ENCODE peak calls at places on chromosomes 1 and 21, in five cellular contexts. H is heart right ventricle, Z is fibroblast of lung, S is HCT116, X is HepG2. P is an unnamed sample.

GRCh38 chr1:176696109-176696508 is 233.1 kb downstream of the PAPPA2 start:
- DNase-seq in H (no peak), Z (peak; percentile 47), S (no peak), X (no peak), P (no peak)

GRCh38 chr1:187787696-187788095 is 958.9 kb downstream of the PLA2G4A start:
- DNase-seq in H (no peak), Z (no peak), S (no peak), X (no peak), P (no peak)

GRCh38 chr1:29264773-29265389 is 28.6 kb downstream of the PTPRU start:
- DNase-seq in H (no peak), Z (peak; percentile 68), S (no peak), X (no peak), P (no peak)

GRCh38 chr1:159839135-159839849 is 12.6 kb downstream of the SLAMF8 start:
- DNase-seq in H (no peak), Z (no peak), S (no peak), X (no peak), P (no peak)

GRCh38 chr1:232620356-232620841 is 9.5 kb downstream of the SIPA1L2 start:
- DNase-seq in H (no peak), Z (peak; percentile 95), S (no peak), X (no peak), P (peak; percentile 71)

GRCh38 chr1:185971688-185972087 is 237.5 kb downstream of the HMCN1 start:
- DNase-seq in H (no peak), Z (peak; percentile 66), S (no peak), X (no peak), P (no peak)

GRCh38 chr1:119275145-119275929 is 93.2 kb upstream of the HAO2 start:
- DNase-seq in H (no peak), Z (peak; percentile 80), S (peak; percentile 39), X (peak; percentile 45), P (peak; percentile 73)

GRCh38 chr21:21232320-21232719 is 234.1 kb downstream of the NCAM2 start:
- DNase-seq in H (no peak), Z (peak; percentile 83), S (no peak), X (no peak), P (no peak)

GRCh38 chr1:17032741-17033140 is 21.0 kb upstream of the ATP13A2 start:
- DNase-seq in H (no peak), Z (no peak), S (no peak), X (no peak), P (no peak)
- H3K36me3 ChIP-seq in H (peaks cover 96% of the 10 kb centered on the region), Z (peaks cover 4% of the 10 kb centered on the region), S (peaks cover 10% of the 10 kb centered on the region), X (peaks cover 57% of the 10 kb centered on the region), P (peaks cover 47% of the 10 kb centered on the region)

GRCh38 chr1:16521288-16521583 is 7.2 kb upstream of the RNU1-1 start:
- DNase-seq in H (no peak), Z (no peak), S (no peak), X (no peak), P (no peak)
- H3K4me3 ChIP-seq in H (no peak overlapping the region), Z (peak overlapping the region; percentile 45), S (no peak overlapping the region), X (no peak overlapping the region), P (no peak overlapping the region)

GRCh38 chr1:157110686-157111085 is 11.1 kb upstream of the ETV3L start:
- DNase-seq in H (no peak), Z (no peak), S (no peak), X (no peak), P (no peak)

GRCh38 chr1:157110003-157110402 is 10.4 kb upstream of the ETV3L start:
- DNase-seq in H (no peak), Z (no peak), S (no peak), X (no peak), P (no peak)

GRCh38 chr1:157107702-157108101 is 8.1 kb upstream of the ETV3L start:
- DNase-seq in H (no peak), Z (no peak), S (no peak), X (no peak), P (no peak)

GRCh38 chr1:157106813-157107189 is 7.2 kb upstream of the ETV3L start:
- DNase-seq in H (no peak), Z (no peak), S (no peak), X (no peak), P (no peak)

DNA sequence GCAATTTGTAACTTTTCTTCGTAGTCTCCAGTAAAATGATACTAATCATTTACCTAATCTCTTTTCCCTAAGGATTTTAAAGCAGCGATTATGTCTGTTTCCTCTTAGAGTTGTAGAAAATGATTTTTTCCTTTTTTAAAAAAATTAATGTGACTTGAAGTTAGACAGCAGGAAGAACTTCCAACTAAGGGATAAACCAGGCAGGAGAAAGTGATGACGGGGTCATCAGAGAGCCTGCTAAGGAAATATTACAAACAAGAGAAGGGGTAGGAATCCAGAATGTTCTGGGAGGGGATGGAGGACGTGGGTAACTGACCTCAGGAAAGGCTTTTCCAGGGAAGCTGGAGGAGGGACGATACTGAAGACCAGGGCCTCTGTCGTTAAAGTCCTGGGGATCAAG is 8.8 kb upstream of the ETV3L start:
- DNase-seq in H (no peak), Z (no peak), S (no peak), X (no peak), P (no peak)
- H3K4me1 ChIP-seq in H (no peaks in the 10 kb centered on the region), Z (peaks cover 13% of the 10 kb centered on the region), S (peaks cover 10% of the 10 kb centered on the region), X (no peaks in the 10 kb centered on the region), P (no peaks in the 10 kb centered on the region)

DNA sequence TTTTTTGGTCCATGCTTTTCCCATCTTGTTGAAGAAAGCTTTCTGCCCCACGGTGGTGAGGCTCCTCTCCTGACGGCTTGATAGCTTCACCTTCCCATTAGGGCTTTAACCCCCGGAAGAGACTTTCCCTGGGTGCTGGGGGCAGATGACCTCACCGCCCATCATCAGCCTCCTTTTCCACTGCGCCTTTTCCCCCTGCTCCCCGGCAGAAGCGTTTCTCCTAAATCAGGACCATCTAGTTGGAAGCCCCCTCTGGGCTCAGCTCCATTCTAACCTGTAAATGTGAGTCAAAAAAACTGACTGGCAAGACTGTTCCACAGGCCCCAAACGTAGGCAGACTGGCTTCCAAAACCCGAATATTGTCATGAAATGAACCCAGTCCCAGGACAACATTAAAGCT is 6.7 kb downstream of the POFUT2 start:
- DNase-seq in H (no peak), Z (no peak), S (no peak), X (no peak), P (no peak)
- H3K36me3 ChIP-seq in H (peaks cover 99% of the 10 kb centered on the region), Z (peaks cover 58% of the 10 kb centered on the region), S (peaks cover 20% of the 10 kb centered on the region), X (peaks cover 79% of the 10 kb centered on the region), P (peaks cover 26% of the 10 kb centered on the region)